ENCODE peak calls at places on chromosomes 1 and 21, in seven cellular contexts. One of them, this sample, is unnamed.

GRCh38 chr1:7594002-7594713 is 176.9 kb upstream of the VAMP3 start:
- DNase-seq in fibroblast of pulmonary artery: no peak
- DNase-seq in GM20000: no peak
- DNase-seq in Calu3: no peak
- DNase-seq in AG04450: no peak
- DNase-seq in CD4-positive, alpha-beta T cell: no peak
- DNase-seq in heart left ventricle: no peak
- DNase-seq in this sample: no peak

GRCh38 chr1:14267991-14268390 is 330.5 kb upstream of the KAZN start:
- DNase-seq in fibroblast of pulmonary artery: no peak
- DNase-seq in GM20000: no peak
- DNase-seq in Calu3: no peak
- DNase-seq in AG04450: no peak
- DNase-seq in CD4-positive, alpha-beta T cell: no peak
- DNase-seq in heart left ventricle: no peak
- DNase-seq in this sample: no peak

GRCh38 chr1:166902279-166902678 is 26.2 kb upstream of the TADA1 start:
- DNase-seq in fibroblast of pulmonary artery: peak
- DNase-seq in GM20000: no peak
- DNase-seq in Calu3: peak
- DNase-seq in AG04450: no peak
- DNase-seq in CD4-positive, alpha-beta T cell: no peak
- DNase-seq in heart left ventricle: no peak
- DNase-seq in this sample: no peak

GRCh38 chr1:193479187-193479586 is 292.8 kb upstream of the B3GALT2 start:
- DNase-seq in fibroblast of pulmonary artery: no peak
- DNase-seq in GM20000: peak
- DNase-seq in Calu3: no peak
- DNase-seq in AG04450: no peak
- DNase-seq in CD4-positive, alpha-beta T cell: peak
- DNase-seq in heart left ventricle: no peak
- DNase-seq in this sample: peak

GRCh38 chr1:107748529-107748928 is 216.5 kb downstream of the VAV3 start:
- DNase-seq in fibroblast of pulmonary artery: peak
- DNase-seq in GM20000: no peak
- DNase-seq in Calu3: no peak
- DNase-seq in AG04450: no peak
- DNase-seq in CD4-positive, alpha-beta T cell: no peak
- DNase-seq in heart left ventricle: no peak
- DNase-seq in this sample: no peak

GRCh38 chr1:103197266-103197665 is 88.9 kb upstream of the COL11A1 start:
- DNase-seq in fibroblast of pulmonary artery: peak
- DNase-seq in GM20000: no peak
- DNase-seq in Calu3: no peak
- DNase-seq in AG04450: no peak
- DNase-seq in CD4-positive, alpha-beta T cell: no peak
- DNase-seq in heart left ventricle: no peak
- DNase-seq in this sample: no peak

GRCh38 chr1:206933333-206933945 is 11.7 kb upstream of the FCMR start:
- DNase-seq in fibroblast of pulmonary artery: no peak
- DNase-seq in GM20000: peak
- DNase-seq in Calu3: peak
- DNase-seq in AG04450: no peak
- DNase-seq in CD4-positive, alpha-beta T cell: peak
- DNase-seq in heart left ventricle: peak
- DNase-seq in this sample: peak

GRCh38 chr1:5390497-5390896 is 601.7 kb downstream of the NPHP4 start:
- DNase-seq in fibroblast of pulmonary artery: no peak
- DNase-seq in GM20000: no peak
- DNase-seq in Calu3: no peak
- DNase-seq in AG04450: no peak
- DNase-seq in CD4-positive, alpha-beta T cell: no peak
- DNase-seq in heart left ventricle: no peak
- DNase-seq in this sample: no peak

GRCh38 chr1:185534806-185535205 is 199.4 kb upstream of the HMCN1 start:
- DNase-seq in fibroblast of pulmonary artery: no peak
- DNase-seq in GM20000: no peak
- DNase-seq in Calu3: no peak
- DNase-seq in AG04450: no peak
- DNase-seq in CD4-positive, alpha-beta T cell: no peak
- DNase-seq in heart left ventricle: no peak
- DNase-seq in this sample: no peak

GRCh38 chr1:91712981-91713841 is 172.7 kb downstream of the TGFBR3 start:
- DNase-seq in fibroblast of pulmonary artery: peak
- DNase-seq in GM20000: peak
- DNase-seq in Calu3: no peak
- DNase-seq in AG04450: no peak
- DNase-seq in CD4-positive, alpha-beta T cell: no peak
- DNase-seq in heart left ventricle: peak
- DNase-seq in this sample: peak

GRCh38 chr1:147762233-147763024 is 2.0 kb upstream of the GJA5 start:
- DNase-seq in fibroblast of pulmonary artery: peak
- DNase-seq in GM20000: no peak
- DNase-seq in Calu3: no peak
- DNase-seq in AG04450: no peak
- DNase-seq in CD4-positive, alpha-beta T cell: no peak
- DNase-seq in heart left ventricle: no peak
- DNase-seq in this sample: no peak

GRCh38 chr1:58657082-58657481 is 42.8 kb downstream of the MYSM1 start:
- DNase-seq in fibroblast of pulmonary artery: no peak
- DNase-seq in GM20000: no peak
- DNase-seq in Calu3: no peak
- DNase-seq in AG04450: no peak
- DNase-seq in CD4-positive, alpha-beta T cell: no peak
- DNase-seq in heart left ventricle: no peak
- DNase-seq in this sample: no peak

GRCh38 chr1:77430966-77431735 is 149.3 kb downstream of the AK5 start:
- DNase-seq in fibroblast of pulmonary artery: peak
- DNase-seq in GM20000: no peak
- DNase-seq in Calu3: no peak
- DNase-seq in AG04450: no peak
- DNase-seq in CD4-positive, alpha-beta T cell: no peak
- DNase-seq in heart left ventricle: no peak
- DNase-seq in this sample: no peak

GRCh38 chr1:100523038-100523649 is 14.8 kb upstream of the GPR88 start:
- DNase-seq in fibroblast of pulmonary artery: peak
- DNase-seq in GM20000: peak
- DNase-seq in Calu3: no peak
- DNase-seq in AG04450: no peak
- DNase-seq in CD4-positive, alpha-beta T cell: no peak
- DNase-seq in heart left ventricle: no peak
- DNase-seq in this sample: no peak

GRCh38 chr1:6724517-6725141 is 23.0 kb upstream of the DNAJC11 start:
- DNase-seq in fibroblast of pulmonary artery: peak
- DNase-seq in GM20000: no peak
- DNase-seq in Calu3: no peak
- DNase-seq in AG04450: peak
- DNase-seq in CD4-positive, alpha-beta T cell: no peak
- DNase-seq in heart left ventricle: no peak
- DNase-seq in this sample: no peak

GRCh38 chr21:31731112-31731801 is 661 bp downstream of the SCAF4 start:
- DNase-seq in fibroblast of pulmonary artery: no peak
- DNase-seq in GM20000: peak
- DNase-seq in Calu3: peak
- DNase-seq in AG04450: no peak
- DNase-seq in CD4-positive, alpha-beta T cell: peak
- DNase-seq in heart left ventricle: peak
- DNase-seq in this sample: peak

GRCh38 chr1:227449051-227449450 is 114.3 kb upstream of the ZNF678 start:
- DNase-seq in fibroblast of pulmonary artery: no peak
- DNase-seq in GM20000: peak
- DNase-seq in Calu3: peak
- DNase-seq in AG04450: no peak
- DNase-seq in CD4-positive, alpha-beta T cell: no peak
- DNase-seq in heart left ventricle: no peak
- DNase-seq in this sample: no peak

GRCh38 chr1:191595170-191595569 is 563.1 kb upstream of the RGS18 start:
- DNase-seq in fibroblast of pulmonary artery: no peak
- DNase-seq in GM20000: no peak
- DNase-seq in Calu3: no peak
- DNase-seq in AG04450: no peak
- DNase-seq in CD4-positive, alpha-beta T cell: no peak
- DNase-seq in heart left ventricle: peak
- DNase-seq in this sample: no peak

GRCh38 chr21:25039461-25040380 is 567.6 kb downstream of the MRPL39 start:
- DNase-seq in fibroblast of pulmonary artery: no peak
- DNase-seq in GM20000: peak
- DNase-seq in Calu3: no peak
- DNase-seq in AG04450: no peak
- DNase-seq in CD4-positive, alpha-beta T cell: no peak
- DNase-seq in heart left ventricle: no peak
- DNase-seq in this sample: no peak

GRCh38 chr1:208670778-208671177 is 426.6 kb upstream of the PLXNA2 start:
- DNase-seq in fibroblast of pulmonary artery: no peak
- DNase-seq in GM20000: no peak
- DNase-seq in Calu3: no peak
- DNase-seq in AG04450: no peak
- DNase-seq in CD4-positive, alpha-beta T cell: no peak
- DNase-seq in heart left ventricle: no peak
- DNase-seq in this sample: no peak

DNA sequence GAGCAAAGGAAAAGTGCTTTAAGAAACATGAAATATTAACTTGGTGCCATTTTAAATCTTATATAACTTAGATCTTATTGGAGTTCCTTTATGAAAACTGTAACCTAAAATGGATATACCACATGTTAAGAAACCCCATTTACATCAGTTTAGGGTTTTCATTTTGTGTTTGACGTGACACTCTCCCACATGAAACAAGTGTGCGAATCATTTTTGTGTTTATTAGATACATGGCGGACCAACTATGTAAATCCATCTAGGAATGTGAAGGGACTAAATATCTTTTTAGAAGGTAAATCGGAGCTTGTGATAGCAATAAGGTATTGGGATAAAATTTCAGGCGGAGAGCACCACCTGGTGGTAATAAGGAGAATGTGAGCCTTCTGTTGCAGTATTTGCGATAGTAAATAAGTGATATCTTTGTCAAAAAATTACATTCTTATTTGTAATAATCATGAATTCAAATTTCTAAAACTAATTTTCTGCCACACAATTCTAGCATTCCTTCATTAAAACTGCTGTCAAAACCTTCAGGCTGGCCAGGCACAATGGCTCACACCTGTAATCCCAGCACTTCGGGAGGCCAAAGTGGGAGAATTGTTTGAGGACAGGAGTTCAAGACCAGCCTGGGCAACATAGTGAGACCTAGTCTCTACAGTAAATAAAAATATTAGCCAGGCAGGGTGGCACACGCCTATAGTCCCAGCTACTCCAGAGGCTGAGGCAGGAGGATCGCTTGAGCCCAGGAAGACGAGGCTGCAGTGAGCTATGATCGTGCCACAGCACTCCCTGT is 31.3 kb downstream of the SMAP2 start:
- DNase-seq in fibroblast of pulmonary artery: peak
- DNase-seq in GM20000: no peak
- DNase-seq in Calu3: peak
- DNase-seq in AG04450: no peak
- DNase-seq in CD4-positive, alpha-beta T cell: no peak
- DNase-seq in heart left ventricle: no peak
- DNase-seq in this sample: no peak
- TF ChIP-seq CTCF in fibroblast of pulmonary artery: peak
- TF ChIP-seq CTCF in GM20000: peak
- TF ChIP-seq CTCF in Calu3: peak
- TF ChIP-seq CTCF in AG04450: peak
- TF ChIP-seq CTCF in CD4-positive, alpha-beta T cell: peak
- TF ChIP-seq CTCF in heart left ventricle: peak
- TF ChIP-seq CTCF in this sample: peak

GRCh38 chr1:156602557-156602993 is 1.3 kb upstream of the GPATCH4 start:
- DNase-seq in fibroblast of pulmonary artery: no peak
- DNase-seq in GM20000: no peak
- DNase-seq in Calu3: no peak
- DNase-seq in AG04450: no peak
- DNase-seq in CD4-positive, alpha-beta T cell: no peak
- DNase-seq in heart left ventricle: no peak
- DNase-seq in this sample: no peak
- TF ChIP-seq CTCF in fibroblast of pulmonary artery: peak
- TF ChIP-seq CTCF in GM20000: peak
- TF ChIP-seq CTCF in Calu3: peak
- TF ChIP-seq CTCF in AG04450: peak
- TF ChIP-seq CTCF in CD4-positive, alpha-beta T cell: peak
- TF ChIP-seq CTCF in heart left ventricle: peak
- TF ChIP-seq CTCF in this sample: peak

DNA sequence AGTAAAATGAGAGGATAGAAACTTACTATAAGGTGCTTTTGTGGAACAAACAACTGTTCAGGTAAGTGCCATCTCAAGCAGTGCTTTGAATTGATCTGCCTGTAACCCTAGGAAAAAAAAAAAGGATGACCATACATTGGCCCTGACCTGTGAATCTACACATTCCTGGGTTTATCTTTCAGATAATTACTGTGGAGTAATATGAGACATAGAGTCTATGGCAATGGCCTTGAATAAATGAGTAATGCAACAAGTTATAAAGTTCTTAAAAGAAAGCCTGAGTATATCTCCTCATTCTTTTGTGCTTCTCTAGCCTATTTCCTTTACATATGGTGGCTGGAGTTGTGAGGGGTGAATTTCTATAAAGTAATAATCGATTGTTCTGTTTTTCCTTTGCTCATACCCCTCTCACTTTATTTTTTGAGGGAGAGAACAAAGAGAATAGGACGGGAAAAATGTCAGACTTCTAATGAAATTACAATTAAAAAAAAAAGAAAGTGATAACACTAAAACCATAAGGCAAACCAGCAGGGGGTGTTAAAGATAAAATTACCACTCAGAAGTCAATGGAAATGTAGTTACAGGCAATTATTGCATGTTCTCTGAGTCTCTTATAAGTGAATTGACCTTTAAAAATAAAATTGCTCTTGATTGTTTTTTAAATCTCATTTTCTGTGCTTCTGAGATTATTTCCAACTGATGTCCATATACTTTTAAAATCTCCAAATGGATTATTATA is 12.4 kb upstream of the ATP1A1 start:
- DNase-seq in fibroblast of pulmonary artery: peak
- DNase-seq in GM20000: peak
- DNase-seq in Calu3: no peak
- DNase-seq in AG04450: no peak
- DNase-seq in CD4-positive, alpha-beta T cell: no peak
- DNase-seq in heart left ventricle: no peak
- DNase-seq in this sample: no peak
- TF ChIP-seq CTCF in fibroblast of pulmonary artery: peak
- TF ChIP-seq CTCF in GM20000: no peak
- TF ChIP-seq CTCF in Calu3: no peak
- TF ChIP-seq CTCF in AG04450: peak
- TF ChIP-seq CTCF in CD4-positive, alpha-beta T cell: peak
- TF ChIP-seq CTCF in heart left ventricle: peak
- TF ChIP-seq CTCF in this sample: peak

GRCh38 chr1:214003233-214003632 is 15.5 kb downstream of the PROX1 start:
- DNase-seq in fibroblast of pulmonary artery: no peak
- DNase-seq in GM20000: no peak
- DNase-seq in Calu3: no peak
- DNase-seq in AG04450: no peak
- DNase-seq in CD4-positive, alpha-beta T cell: no peak
- DNase-seq in heart left ventricle: no peak
- DNase-seq in this sample: no peak
- TF ChIP-seq CTCF in fibroblast of pulmonary artery: no peak
- TF ChIP-seq CTCF in GM20000: no peak
- TF ChIP-seq CTCF in Calu3: no peak
- TF ChIP-seq CTCF in AG04450: no peak
- TF ChIP-seq CTCF in CD4-positive, alpha-beta T cell: no peak
- TF ChIP-seq CTCF in heart left ventricle: no peak
- TF ChIP-seq CTCF in this sample: no peak